ENCODE peak calls at places on chromosomes 16 and 17, in four cellular contexts. P is H1, B is endothelial cell of umbilical vein, E is SK-N-SH. H is an unnamed sample.

GRCh38 chr17:13596241-13596941 is 5.3 kb downstream of the HS3ST3A1 start:
- DNase-seq in P (no peak), E (no peak), B (no peak), H (no peak)

GRCh38 chr17:67479119-67479517 is 102.0 kb downstream of the PITPNC1 start:
- DNase-seq in P (no peak), B (no peak), E (no peak), H (no peak)

GRCh38 chr16:2787961-2788360 is 601 bp upstream of the PRSS33 start:
- DNase-seq in P (no peak), E (no peak), B (no peak), H (no peak)

GRCh38 chr17:63995626-63996025 is 2.5 kb upstream of the PRR29 start:
- DNase-seq in E (peak; percentile 7), P (no peak), B (no peak), H (no peak)

GRCh38 chr17:79294459-79295071 is 219.9 kb downstream of the ENGASE start:
- DNase-seq in E (no peak), P (peak; percentile 62), B (peak; percentile 56), H (peak; percentile 56)

GRCh38 chr16:677306-678190 is 2.1 kb downstream of the RHBDL1 start:
- DNase-seq in B (no peak), P (no peak), E (no peak), H (no peak)

GRCh38 chr17:79315282-79316106 is 240.9 kb downstream of the ENGASE start:
- DNase-seq in B (no peak), E (no peak), P (no peak), H (no peak)

GRCh38 chr16:4661661-4662060 is 31.7 kb upstream of the NUDT16L1 start:
- DNase-seq in B (no peak), P (no peak), E (no peak), H (no peak)

GRCh38 chr16:86525696-86526095 is 15.4 kb downstream of the FOXF1 start:
- DNase-seq in E (no peak), B (no peak), P (no peak), H (no peak)

GRCh38 chr17:57044976-57045867 is 39.8 kb upstream of the AKAP1 start:
- DNase-seq in P (no peak), E (peak; percentile 63), B (no peak), H (peak; percentile 18)

GRCh38 chr17:81429353-81429774 is 34.1 kb downstream of the BAHCC1 start:
- DNase-seq in B (peak; percentile 74), E (peak; percentile 97), P (no peak), H (no peak)

GRCh38 chr16:27980919-27981670 is 82.4 kb downstream of the GSG1L start:
- DNase-seq in E (peak; percentile 40), P (no peak), B (no peak), H (no peak)

GRCh38 chr16:71358464-71359031 is at the start of gene CALB2:
- DNase-seq in B (peak; percentile 47), P (peak; percentile 27), E (peak; percentile 91), H (peak; percentile 66)

GRCh38 chr16:88743693-88744519 is 37.6 kb downstream of the CTU2 start:
- DNase-seq in B (peak; percentile 62), P (peak; percentile 39), E (peak; percentile 95), H (peak; percentile 66)

GRCh38 chr17:17484451-17484899 is 7.7 kb downstream of the MED9 start:
- DNase-seq in B (no peak), P (no peak), E (no peak), H (no peak)

GRCh38 chr17:47875586-47875985 is 20.4 kb upstream of the SP2 start:
- DNase-seq in B (no peak), E (no peak), P (no peak), H (no peak)
- TF ChIP-seq MAX in B (no peak), E (no peak), P (no peak), H (no peak)

DNA sequence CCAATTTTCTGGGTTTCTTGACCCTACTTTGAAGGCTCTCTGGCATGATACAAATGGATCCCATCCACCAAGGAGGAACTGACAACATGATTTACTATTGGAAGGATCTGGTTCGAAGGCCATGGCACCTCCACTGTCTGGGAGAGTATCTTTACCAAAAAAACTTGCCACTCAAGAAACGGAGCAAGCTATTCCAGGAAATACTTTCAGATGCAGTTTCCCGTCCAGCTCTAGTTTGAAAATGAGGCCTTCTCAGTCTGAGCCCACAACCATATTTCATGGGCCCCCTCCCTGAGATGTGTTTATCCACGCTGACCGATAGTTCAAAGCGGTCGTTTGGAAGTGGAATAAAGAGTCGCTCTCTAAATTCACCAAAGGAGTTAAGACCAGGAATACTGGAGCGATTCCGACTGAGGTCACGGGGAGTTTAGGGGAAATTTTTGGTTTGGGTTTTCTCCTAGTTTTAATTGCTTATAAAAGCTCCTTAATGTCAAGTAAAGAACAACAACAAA is 76.8 kb downstream of the MRM3 start:
- DNase-seq in B (peak; percentile 51), P (no peak), E (no peak), H (no peak)
- H3K4me3 ChIP-seq in B (no peak overlapping the region), P (no peak overlapping the region), E (no peak overlapping the region), H (no peak overlapping the region)

GRCh38 chr16:85278851-85279250 is 166.6 kb upstream of the CIBAR2 start:
- DNase-seq in P (no peak), E (no peak), B (no peak), H (no peak)
- TF ChIP-seq MAX in P (no peak), E (no peak), B (no peak), H (no peak)

GRCh38 chr17:59641799-59642484 is 22.2 kb downstream of the CLTC start:
- DNase-seq in B (no peak), E (no peak), P (no peak), H (peak; percentile 70)

GRCh38 chr17:59638553-59638952 is 18.9 kb downstream of the CLTC start:
- DNase-seq in E (no peak), P (no peak), B (no peak), H (no peak)

GRCh38 chr17:59647288-59647687 is 27.6 kb downstream of the CLTC start:
- DNase-seq in P (no peak), B (no peak), E (no peak), H (no peak)

GRCh38 chr17:59643159-59643857 is 23.6 kb downstream of the CLTC start:
- DNase-seq in E (no peak), B (no peak), P (no peak), H (peak; percentile 12)

GRCh38 chr17:59642535-59642934 is 22.8 kb downstream of the CLTC start:
- DNase-seq in E (no peak), B (no peak), P (no peak), H (no peak)
- H3K4me3 ChIP-seq in E (no peak overlapping the region), B (no peak overlapping the region), P (no peak overlapping the region), H (no peak overlapping the region)

DNA sequence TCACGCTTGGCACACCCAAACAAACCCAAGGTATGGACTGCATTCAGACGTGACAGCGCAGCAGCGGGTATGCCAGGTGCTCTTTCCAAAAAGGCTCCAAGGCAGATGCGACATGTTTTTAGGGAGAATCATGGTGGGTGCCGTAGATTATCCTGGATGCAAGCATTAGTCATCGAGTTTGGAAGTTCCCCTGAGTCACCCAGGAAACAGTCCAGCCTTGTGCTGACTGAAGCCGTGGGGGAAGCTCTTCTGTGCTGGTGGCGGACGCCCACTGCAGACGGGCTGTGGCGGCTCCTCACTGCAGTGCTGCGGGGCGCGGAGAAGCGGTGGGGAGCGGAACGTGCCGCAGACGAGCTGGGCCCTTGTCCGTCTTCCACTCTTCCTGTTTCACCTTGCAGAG is 13.9 kb downstream of the JPT2 start:
- DNase-seq in P (no peak), B (no peak), E (no peak), H (no peak)
- TF ChIP-seq MAX in P (no peak), B (no peak), E (no peak), H (no peak)

GRCh38 chr17:50199211-50199633 is 2.2 kb downstream of the COL1A1 start:
- DNase-seq in E (no peak), P (no peak), B (no peak), H (no peak)
- H3K4me3 ChIP-seq in E (peak overlapping the region; percentile 96), P (peak overlapping the region; percentile 72), B (no peak overlapping the region), H (no peak overlapping the region)

GRCh38 chr16:67407176-67407787 is 9.0 kb downstream of the ZDHHC1 start:
- DNase-seq in P (no peak), E (peak; percentile 48), B (no peak), H (no peak)
- TF ChIP-seq MAX in P (no peak), E (no peak), B (no peak), H (no peak)

GRCh38 chr17:48556534-48557401 is 11.9 kb upstream of the HOXB2 start:
- DNase-seq in E (no peak), B (peak; percentile 59), P (no peak), H (no peak)
- H3K4me3 ChIP-seq in E (no peak overlapping the region), B (no peak overlapping the region), P (no peak overlapping the region), H (no peak overlapping the region)

DNA sequence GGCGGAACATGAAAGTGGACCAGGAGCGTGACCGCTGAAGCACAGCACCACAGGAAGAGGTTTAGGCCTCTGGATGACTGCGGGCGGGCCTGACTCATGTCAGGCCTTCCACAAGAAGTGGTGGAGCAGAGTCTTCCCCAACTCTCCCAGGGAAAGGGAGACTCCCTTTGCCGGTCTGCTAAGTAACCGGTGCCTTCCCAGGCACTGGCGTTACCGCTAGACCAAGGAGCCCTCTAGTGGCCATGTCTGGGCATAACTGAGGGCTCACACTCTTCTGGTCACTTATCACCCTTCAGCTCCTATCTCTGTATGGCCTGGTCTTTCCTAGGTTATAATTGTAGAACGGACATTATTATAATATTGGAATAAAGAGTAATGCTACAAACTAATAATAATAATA is 1931.9 kb downstream of the TP53TG3F start:
- DNase-seq in B (peak; percentile 2), E (peak; percentile 33), P (no peak), H (peak; percentile 87)
- TF ChIP-seq MAX in B (no peak), E (no peak), P (no peak), H (no peak)

GRCh38 chr16:73046484-73047214 is 1.3 kb downstream of the ZFHX3 start:
- DNase-seq in P (no peak), B (no peak), E (no peak), H (no peak)
- H3K4me3 ChIP-seq in P (peak overlapping the region; percentile 66), B (no peak overlapping the region), E (peak overlapping the region; percentile 68), H (no peak overlapping the region)